ENCODE peak calls at places on chromosome 11, in seven cellular contexts. Q is activated CD8-positive, alpha-beta T cell treated with anti-CD3 and anti-CD28 coated beads, Interleukin-2, amount 10 ng/mL, durations not matched to agents 7 days and 5 days; K is mucosa of descending colon; M is right lobe of liver; T is A549; D is natural killer cell; V is activated T-cell treated with anti-CD3 and anti-CD28 coated beads, Interleukin-2, amount 50 U/mL, for 72 hours. Z is an unnamed sample.

GRCh38 chr11:67318239-67318555 is 14.9 kb downstream of the SSH3 start:
- ATAC-seq in Q (no peak), K (peak; percentile 1), M (no peak), T (peak; percentile 9), D (no peak), V (no peak), Z (no peak)

GRCh38 chr11:67289651-67290479 is 762 bp downstream of the ANKRD13D start:
- ATAC-seq in Q (no peak), K (peak; percentile 5), M (peak; percentile 6), T (peak; percentile 41), D (no peak), V (peak; percentile 0), Z (no peak)

GRCh38 chr11:33507967-33508366 is 192.7 kb downstream of the C11orf91 start:
- ATAC-seq in Q (no peak), K (no peak), M (peak; percentile 45), T (peak; percentile 8), D (no peak), V (no peak), Z (no peak)

GRCh38 chr11:113888848-113889247 is 13.5 kb upstream of the USP28 start:
- ATAC-seq in Q (no peak), K (no peak), M (no peak), T (no peak), D (no peak), V (no peak), Z (no peak)

GRCh38 chr11:110185599-110185998 is 92.4 kb downstream of the ZC3H12C start:
- ATAC-seq in Q (no peak), K (no peak), M (no peak), T (no peak), D (no peak), V (no peak), Z (no peak)

GRCh38 chr11:78654071-78654470 is 79.4 kb upstream of the NARS2 start:
- ATAC-seq in Q (no peak), K (no peak), M (no peak), T (no peak), D (no peak), V (no peak), Z (no peak)

GRCh38 chr11:103681855-103682254 is 354.6 kb upstream of the DDI1 start:
- ATAC-seq in Q (no peak), K (no peak), M (no peak), T (peak; percentile 34), D (peak; percentile 11), V (peak; percentile 25), Z (no peak)

GRCh38 chr11:15893080-15893492 is 463.3 kb downstream of the SOX6 start:
- ATAC-seq in Q (no peak), K (peak; percentile 69), M (no peak), T (no peak), D (peak; percentile 62), V (peak; percentile 13), Z (no peak)

GRCh38 chr11:18709414-18709813 is 10.8 kb downstream of the TMEM86A start:
- ATAC-seq in Q (no peak), K (no peak), M (no peak), T (no peak), D (no peak), V (no peak), Z (no peak)

GRCh38 chr11:130043575-130043974 is 26.1 kb upstream of the APLP2 start:
- ATAC-seq in Q (no peak), K (peak; percentile 21), M (peak; percentile 33), T (no peak), D (no peak), V (no peak), Z (no peak)

GRCh38 chr11:111230122-111230465 is 15.4 kb upstream of the POU2AF2 start:
- ATAC-seq in Q (peak; percentile 78), K (peak; percentile 41), M (peak; percentile 17), T (peak; percentile 80), D (peak; percentile 35), V (peak; percentile 62), Z (peak; percentile 60)

GRCh38 chr11:69308936-69309799 is 15.2 kb downstream of the MYEOV start:
- ATAC-seq in Q (no peak), K (no peak), M (no peak), T (no peak), D (no peak), V (no peak), Z (no peak)

GRCh38 chr11:126991596-126991995 is 9.0 kb downstream of the KIRREL3 start:
- ATAC-seq in Q (no peak), K (no peak), M (no peak), T (peak; percentile 3), D (no peak), V (no peak), Z (no peak)

GRCh38 chr11:107011977-107012376 is 6.3 kb downstream of the GUCY1A2 start:
- ATAC-seq in Q (no peak), K (no peak), M (no peak), T (no peak), D (no peak), V (no peak), Z (no peak)

Z was measured in stimulated activated memory B cell treated with anti-CD40 and anti-IgM and Interleukin-4, amounts not matched to agents 10 μg/mL and 1 μg/mL and 100 μg/mL, for 72 hours.